ENCODE peak calls at places on chromosomes 5 and 9, in nine cellular contexts. W is activated CD8-positive, alpha-beta memory T cell treated with anti-CD3 and anti-CD28 coated beads for 48 hours; U is stimulated activated naive CD8-positive, alpha-beta T cell treated with anti-CD3 and anti-CD28 coated beads, Interleukin-15, Interleukin-2, amounts not matched to agents 100 U/mL and 50 U/mL, for 24 hours; H is cardiac fibroblast; J is activated B cell treated with CpG ODN at 0.5 μM for 24 hours; C is CD8-positive, alpha-beta memory T cell; G is thoracic aorta; D is NCI-H2029; E is EH. K is an unnamed sample.

GRCh38 chr5:167849874-167850273 is 441.6 kb upstream of the WWC1 start:
- DNase-seq in C (no peak), U (no peak), H (no peak), G (no peak), D (no peak), J (no peak), E (no peak), W (no peak), K (no peak)

GRCh38 chr5:74903165-74903787 is 37.1 kb upstream of the FAM169A start:
- DNase-seq in J (no peak), G (no peak), E (no peak), W (no peak), C (peak), H (peak), U (peak), D (peak), K (no peak)

GRCh38 chr9:7756088-7756487 is 43.5 kb downstream of the DMAC1 start:
- DNase-seq in D (no peak), U (no peak), C (no peak), H (peak), J (no peak), W (no peak), G (no peak), E (no peak), K (no peak)

GRCh38 chr5:132753135-132753987 is 6.1 kb downstream of the CCNI2 start:
- DNase-seq in C (no peak), H (no peak), U (no peak), G (no peak), E (peak), W (no peak), D (peak), J (no peak), K (no peak)

GRCh38 chr5:172680921-172681320 is 39.9 kb downstream of the NEURL1B start:
- DNase-seq in W (no peak), U (no peak), D (no peak), G (no peak), H (no peak), E (no peak), J (no peak), C (no peak), K (no peak)

GRCh38 chr9:135212961-135213360 is 125.5 kb downstream of the OLFM1 start:
- DNase-seq in E (no peak), C (no peak), D (no peak), J (no peak), H (no peak), W (no peak), G (no peak), U (no peak), K (no peak)

GRCh38 chr5:139646912-139647391 is 1.2 kb upstream of the CXXC5 start:
- DNase-seq in W (no peak), G (no peak), D (no peak), H (no peak), U (peak), C (no peak), E (no peak), J (peak), K (no peak)

GRCh38 chr9:77981332-77981731 is 50.3 kb downstream of the GNAQ start:
- DNase-seq in C (no peak), U (no peak), J (no peak), G (no peak), W (no peak), H (peak), D (no peak), E (peak), K (no peak)

GRCh38 chr9:76219555-76220151 is 174.6 kb downstream of the RFK start:
- DNase-seq in D (no peak), G (no peak), W (no peak), E (no peak), H (peak), U (no peak), J (no peak), C (no peak), K (no peak)

GRCh38 chr9:127854169-127854833 is at the start of gene ENG:
- DNase-seq in J (no peak), D (peak), H (peak), U (peak), E (peak), W (no peak), C (peak), G (no peak), K (no peak)

GRCh38 chr5:177022386-177023246 is at the start of gene ZNF346:
- DNase-seq in E (peak), U (peak), D (peak), C (peak), W (peak), G (peak), J (peak), H (peak), K (peak)

GRCh38 chr5:169873642-169874041 is 106.7 kb downstream of the INSYN2B start:
- DNase-seq in J (no peak), D (no peak), G (no peak), E (no peak), W (no peak), U (no peak), C (no peak), H (peak), K (no peak)

GRCh38 chr5:74660146-74660545 is 19.6 kb upstream of the ENC1 start:
- DNase-seq in H (peak), E (peak), D (no peak), W (no peak), U (no peak), J (no peak), C (no peak), G (no peak), K (no peak)

GRCh38 chr9:33453286-33453882 is 6.0 kb upstream of the AQP3 start:
- DNase-seq in E (peak), J (no peak), W (no peak), D (no peak), G (no peak), H (no peak), C (no peak), U (no peak), K (no peak)

GRCh38 chr5:13664377-13664776 is 280.1 kb downstream of the DNAH5 start:
- DNase-seq in H (peak), U (no peak), J (no peak), E (peak), W (no peak), D (no peak), C (no peak), G (no peak), K (no peak)

K was measured in T-cell.